ENCODE peak calls at places on chromosomes 7 and 10, in five cellular contexts. One of them, this sample, is unnamed.

GRCh38 chr7:42940985-42941847 is 9.0 kb downstream of the MRPL32 start:
- DNase-seq in effector memory CD8-positive, alpha-beta T cell: peak
- DNase-seq in WERI-Rb-1: peak
- DNase-seq in SK-N-SH: peak
- DNase-seq in fibroblast of mammary gland: peak
- DNase-seq in this sample: peak

GRCh38 chr10:91702586-91703088 is 69.8 kb upstream of the PPP1R3C start:
- DNase-seq in effector memory CD8-positive, alpha-beta T cell: no peak
- DNase-seq in WERI-Rb-1: no peak
- DNase-seq in SK-N-SH: no peak
- DNase-seq in fibroblast of mammary gland: no peak
- DNase-seq in this sample: no peak

GRCh38 chr7:138245216-138245615 is 169.0 kb downstream of the AKR1D1 start:
- DNase-seq in WERI-Rb-1: no peak
- DNase-seq in SK-N-SH: no peak
- DNase-seq in effector memory CD8-positive, alpha-beta T cell: no peak
- DNase-seq in fibroblast of mammary gland: no peak
- DNase-seq in this sample: no peak

GRCh38 chr7:51316262-51316665 is 345 bp downstream of the COBL start:
- DNase-seq in fibroblast of mammary gland: no peak
- DNase-seq in SK-N-SH: peak
- DNase-seq in WERI-Rb-1: peak
- DNase-seq in effector memory CD8-positive, alpha-beta T cell: no peak
- DNase-seq in this sample: no peak

GRCh38 chr10:51838506-51838905 is 139.1 kb upstream of the CSTF2T start:
- DNase-seq in effector memory CD8-positive, alpha-beta T cell: no peak
- DNase-seq in fibroblast of mammary gland: no peak
- DNase-seq in WERI-Rb-1: no peak
- DNase-seq in SK-N-SH: no peak
- DNase-seq in this sample: no peak

GRCh38 chr10:119667562-119668328 is 16.6 kb downstream of the BAG3 start:
- DNase-seq in fibroblast of mammary gland: peak
- DNase-seq in WERI-Rb-1: peak
- DNase-seq in SK-N-SH: peak
- DNase-seq in effector memory CD8-positive, alpha-beta T cell: no peak
- DNase-seq in this sample: no peak

GRCh38 chr10:48491422-48492139 is 113.3 kb downstream of the ARHGAP22 start:
- DNase-seq in WERI-Rb-1: no peak
- DNase-seq in SK-N-SH: no peak
- DNase-seq in fibroblast of mammary gland: no peak
- DNase-seq in effector memory CD8-positive, alpha-beta T cell: no peak
- DNase-seq in this sample: no peak

GRCh38 chr10:99944860-99945259 is 64.9 kb downstream of the DNMBP start:
- DNase-seq in WERI-Rb-1: no peak
- DNase-seq in fibroblast of mammary gland: no peak
- DNase-seq in effector memory CD8-positive, alpha-beta T cell: no peak
- DNase-seq in SK-N-SH: no peak
- DNase-seq in this sample: no peak

GRCh38 chr7:126658684-126659083 is 594.1 kb downstream of the GRM8 start:
- DNase-seq in WERI-Rb-1: no peak
- DNase-seq in effector memory CD8-positive, alpha-beta T cell: no peak
- DNase-seq in SK-N-SH: no peak
- DNase-seq in fibroblast of mammary gland: no peak
- DNase-seq in this sample: no peak

GRCh38 chr10:125592897-125593296 is 90.1 kb downstream of the TEX36 start:
- DNase-seq in fibroblast of mammary gland: no peak
- DNase-seq in WERI-Rb-1: no peak
- DNase-seq in effector memory CD8-positive, alpha-beta T cell: no peak
- DNase-seq in SK-N-SH: no peak
- DNase-seq in this sample: no peak

GRCh38 chr7:44973610-44974401 is 5.0 kb downstream of the MYO1G start:
- DNase-seq in fibroblast of mammary gland: no peak
- DNase-seq in effector memory CD8-positive, alpha-beta T cell: peak
- DNase-seq in WERI-Rb-1: peak
- DNase-seq in SK-N-SH: peak
- DNase-seq in this sample: peak

GRCh38 chr7:99505324-99505662 is 831 bp downstream of the ZKSCAN5 start:
- DNase-seq in fibroblast of mammary gland: peak
- DNase-seq in effector memory CD8-positive, alpha-beta T cell: no peak
- DNase-seq in WERI-Rb-1: no peak
- DNase-seq in SK-N-SH: no peak
- DNase-seq in this sample: no peak